ENCODE peak calls at places on chromosomes 12 and 14, in eight cellular contexts. E, J, I, G, M, N, S and U are unnamed samples.

GRCh38 chr14:74515891-74516412 is 22.4 kb downstream of the ISCA2 start:
- DNase-seq in E (no peak), J (no peak), I (no peak), G (no peak), M (no peak), N (no peak), S (no peak), U (no peak)

GRCh38 chr14:59997496-59997895 is 77.6 kb downstream of the LRRC9 start:
- DNase-seq in E (no peak), J (no peak), I (no peak), G (no peak), M (no peak), N (no peak), S (peak; percentile 35), U (no peak)

GRCh38 chr12:51827925-51828818 is 20.3 kb downstream of the FIGNL2 start:
- DNase-seq in E (peak; percentile 81), J (no peak), I (no peak), G (peak; percentile 43), M (no peak), N (peak; percentile 79), S (peak; percentile 86), U (peak; percentile 32)

GRCh38 chr14:50527970-50528369 is 4.4 kb downstream of the MAP4K5 start:
- DNase-seq in E (peak; percentile 75), J (no peak), I (no peak), G (no peak), M (no peak), N (peak; percentile 53), S (peak; percentile 69), U (no peak)

GRCh38 chr12:83826112-83826511 is 1086.5 kb downstream of the SLC6A15 start:
- DNase-seq in E (no peak), J (no peak), I (peak; percentile 22), G (peak; percentile 6), M (peak; percentile 55), N (peak; percentile 50), S (peak; percentile 79), U (no peak)

GRCh38 chr12:76698316-76698715 is 65.6 kb upstream of the ZDHHC17 start:
- DNase-seq in E (no peak), J (no peak), I (no peak), G (no peak), M (no peak), N (no peak), S (peak; percentile 16), U (no peak)

GRCh38 chr14:87171161-87171560 is 821.8 kb downstream of the GALC start:
- DNase-seq in E (no peak), J (no peak), I (no peak), G (no peak), M (no peak), N (no peak), S (no peak), U (no peak)

GRCh38 chr12:56206373-56207166 is 15.2 kb downstream of the RNF41 start:
- DNase-seq in E (peak; percentile 31), J (no peak), I (no peak), G (peak; percentile 76), M (peak; percentile 69), N (peak; percentile 75), S (peak; percentile 64), U (no peak)

GRCh38 chr12:52078276-52078675 is 1.2 kb upstream of the SMIM41 start:
- DNase-seq in E (no peak), J (no peak), I (no peak), G (no peak), M (no peak), N (no peak), S (no peak), U (no peak)

GRCh38 chr14:69767369-69767999 is 542 bp downstream of the SRSF5 start:
- DNase-seq in E (peak; percentile 81), J (peak; percentile 61), I (peak; percentile 61), G (peak; percentile 92), M (peak; percentile 97), N (peak; percentile 97), S (peak; percentile 93), U (peak; percentile 77)

GRCh38 chr14:73239463-73240241 is 2.3 kb downstream of the PAPLN start:
- DNase-seq in E (peak; percentile 52), J (no peak), I (no peak), G (no peak), M (peak; percentile 67), N (peak; percentile 71), S (peak; percentile 47), U (no peak)

GRCh38 chr12:39145175-39145999 is 240.0 kb upstream of the CPNE8 start:
- DNase-seq in E (no peak), J (no peak), I (no peak), G (no peak), M (peak; percentile 35), N (peak; percentile 6), S (peak; percentile 70), U (no peak)

GRCh38 chr12:28223853-28224252 is 33.6 kb downstream of the CCDC91 start:
- DNase-seq in E (no peak), J (no peak), I (no peak), G (no peak), M (no peak), N (no peak), S (no peak), U (no peak)

GRCh38 chr12:104697186-104697585 is 240.4 kb downstream of the CHST11 start:
- DNase-seq in E (no peak), J (no peak), I (no peak), G (no peak), M (no peak), N (peak; percentile 37), S (no peak), U (no peak)

GRCh38 chr12:122974274-122974891 is 661 bp upstream of the OGFOD2 start:
- DNase-seq in E (peak; percentile 97), J (peak; percentile 96), I (peak; percentile 97), G (peak; percentile 99), M (peak; percentile 99), N (peak; percentile 99), S (peak; percentile 98), U (peak; percentile 98)
- TF ChIP-seq EZH2 in E (no peak), J (no peak), I (no peak), G (no peak), M (no peak), N (no peak), S (no peak), U (no peak)

GRCh38 chr12:95944108-95944704 is 1.1 kb downstream of the AMDHD1 start:
- DNase-seq in E (no peak), J (no peak), I (no peak), G (no peak), M (no peak), N (peak; percentile 0), S (no peak), U (no peak)

GRCh38 chr12:95953000-95953399 is 9.9 kb downstream of the AMDHD1 start:
- DNase-seq in E (no peak), J (no peak), I (no peak), G (no peak), M (no peak), N (no peak), S (no peak), U (no peak)

GRCh38 chr12:95951515-95951914 is 8.4 kb downstream of the AMDHD1 start:
- DNase-seq in E (no peak), J (no peak), I (no peak), G (no peak), M (no peak), N (no peak), S (peak; percentile 67), U (no peak)

GRCh38 chr12:95955549-95956159 is 12.5 kb downstream of the AMDHD1 start:
- DNase-seq in E (no peak), J (no peak), I (no peak), G (no peak), M (peak; percentile 19), N (no peak), S (no peak), U (no peak)

DNA sequence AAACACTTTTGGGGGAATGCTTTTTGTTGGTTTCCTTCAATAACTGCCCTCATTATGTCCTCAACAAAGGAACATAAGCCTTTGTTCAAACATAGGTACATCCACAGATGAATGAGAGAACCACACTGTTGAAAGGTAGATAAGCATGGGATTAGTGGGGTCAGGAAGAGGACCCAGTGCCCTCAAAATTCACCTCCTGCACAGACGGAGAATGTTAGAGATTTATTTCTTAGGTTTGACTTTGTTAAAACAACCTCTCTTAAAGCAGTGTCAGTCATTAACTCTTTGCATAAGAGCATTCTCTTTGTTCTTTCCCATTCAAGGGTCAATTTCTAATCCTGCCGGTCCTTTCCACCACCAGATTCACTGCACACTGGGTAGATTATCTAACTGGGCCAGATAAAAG is 6.7 kb downstream of the AMDHD1 start:
- DNase-seq in E (no peak), J (no peak), I (no peak), G (no peak), M (peak; percentile 27), N (no peak), S (no peak), U (no peak)
- TF ChIP-seq EZH2 in E (no peak), J (no peak), I (no peak), G (no peak), M (no peak), N (no peak), S (no peak), U (no peak)

DNA sequence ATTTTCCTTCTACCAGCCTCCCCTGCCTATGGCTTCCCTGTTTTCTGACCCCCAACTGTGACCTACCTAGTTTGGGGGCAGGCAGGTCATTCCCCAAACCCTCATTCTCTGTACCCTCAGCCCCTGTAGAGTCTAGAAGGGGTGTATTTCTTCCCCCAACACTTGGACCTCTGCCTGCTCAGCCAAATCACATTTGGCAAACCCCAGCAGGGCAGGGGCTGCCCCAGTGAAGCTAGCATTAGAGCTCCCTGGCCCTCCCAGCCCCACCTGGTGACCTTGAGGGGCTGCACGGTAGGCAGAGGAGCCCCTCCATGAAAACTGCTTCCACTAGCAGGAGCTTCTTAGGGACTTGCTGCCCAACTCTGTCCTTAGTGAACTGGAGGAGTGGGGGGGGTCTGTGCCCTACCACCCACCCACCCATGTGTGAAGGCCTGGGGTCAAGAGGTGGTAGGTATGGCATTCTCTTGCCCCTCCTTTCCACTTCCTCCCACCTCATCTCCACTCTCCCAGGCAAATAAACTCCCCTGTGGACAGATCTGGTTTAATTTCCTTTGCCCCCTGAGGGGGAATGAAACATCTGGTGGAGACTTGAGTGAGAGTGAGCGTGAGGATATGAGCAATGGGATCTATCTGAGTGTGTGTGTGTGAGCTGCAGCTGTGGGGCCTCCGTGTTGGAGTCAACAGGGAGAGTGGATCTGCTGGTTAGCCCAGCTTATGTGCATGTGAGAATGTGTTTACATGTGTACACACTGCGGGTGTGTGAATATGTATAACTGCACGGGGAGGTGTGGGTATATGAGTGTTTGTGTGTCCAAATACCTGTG is 1.6 kb downstream of the NXPH4 start:
- DNase-seq in E (no peak), J (no peak), I (no peak), G (no peak), M (no peak), N (peak; percentile 64), S (peak; percentile 52), U (no peak)
- TF ChIP-seq EZH2 in E (no peak), J (no peak), I (no peak), G (no peak), M (no peak), N (no peak), S (no peak), U (no peak)

GRCh38 chr12:49295087-49296001 is at the start of gene PRPH:
- DNase-seq in E (no peak), J (no peak), I (no peak), G (no peak), M (peak; percentile 65), N (peak; percentile 32), S (no peak), U (no peak)
- TF ChIP-seq EZH2 in E (peak; percentile 59), J (no peak), I (no peak), G (no peak), M (peak; percentile 93), N (peak; percentile 79), S (no peak), U (no peak)